ENCODE peak calls at places on chromosomes 5 and 9, in five cellular contexts. One of them, this sample, is unnamed.

GRCh38 chr5:111135946-111136345 is 43.8 kb downstream of the WDR36 start:
- DNase-seq in M059J: peak
- DNase-seq in endothelial cell: no peak
- DNase-seq in HT1080: peak
- DNase-seq in esophagus muscularis mucosa: no peak
- DNase-seq in this sample: no peak

GRCh38 chr5:158876263-158876942 is 223.3 kb downstream of the EBF1 start:
- DNase-seq in M059J: peak
- DNase-seq in endothelial cell: no peak
- DNase-seq in HT1080: no peak
- DNase-seq in esophagus muscularis mucosa: peak
- DNase-seq in this sample: peak

GRCh38 chr9:125043631-125044030 is 99.7 kb downstream of the SCAI start:
- DNase-seq in M059J: no peak
- DNase-seq in endothelial cell: no peak
- DNase-seq in HT1080: no peak
- DNase-seq in esophagus muscularis mucosa: no peak
- DNase-seq in this sample: no peak

GRCh38 chr5:61582887-61583286 is 250.8 kb downstream of the ZSWIM6 start:
- DNase-seq in M059J: no peak
- DNase-seq in endothelial cell: peak
- DNase-seq in HT1080: no peak
- DNase-seq in esophagus muscularis mucosa: no peak
- DNase-seq in this sample: no peak

GRCh38 chr5:128436825-128437224 is 101.2 kb downstream of the FBN2 start:
- DNase-seq in M059J: peak
- DNase-seq in endothelial cell: no peak
- DNase-seq in HT1080: peak
- DNase-seq in esophagus muscularis mucosa: no peak
- DNase-seq in this sample: no peak

GRCh38 chr9:31084331-31084730 is 1300.1 kb upstream of the ACO1 start:
- DNase-seq in M059J: no peak
- DNase-seq in endothelial cell: no peak
- DNase-seq in HT1080: no peak
- DNase-seq in esophagus muscularis mucosa: no peak
- DNase-seq in this sample: no peak

GRCh38 chr5:6492934-6493333 is 44.3 kb downstream of the UBE2QL1 start:
- DNase-seq in M059J: peak
- DNase-seq in endothelial cell: no peak
- DNase-seq in HT1080: no peak
- DNase-seq in esophagus muscularis mucosa: no peak
- DNase-seq in this sample: no peak

GRCh38 chr5:78242001-78242400 is 52.5 kb downstream of the AP3B1 start:
- DNase-seq in M059J: no peak
- DNase-seq in endothelial cell: no peak
- DNase-seq in HT1080: no peak
- DNase-seq in esophagus muscularis mucosa: no peak
- DNase-seq in this sample: no peak

GRCh38 chr5:141330299-141331080 is at the start of gene PCDHGA1:
- DNase-seq in M059J: no peak
- DNase-seq in endothelial cell: peak
- DNase-seq in HT1080: peak
- DNase-seq in esophagus muscularis mucosa: no peak
- DNase-seq in this sample: peak

GRCh38 chr5:146205499-146206202 is 2.2 kb downstream of the RBM27 start:
- DNase-seq in M059J: no peak
- DNase-seq in endothelial cell: no peak
- DNase-seq in HT1080: no peak
- DNase-seq in esophagus muscularis mucosa: no peak
- DNase-seq in this sample: no peak

GRCh38 chr5:32123058-32123805 is 50.9 kb downstream of the GOLPH3 start:
- DNase-seq in M059J: no peak
- DNase-seq in endothelial cell: no peak
- DNase-seq in HT1080: no peak
- DNase-seq in esophagus muscularis mucosa: no peak
- DNase-seq in this sample: no peak

GRCh38 chr9:12719431-12719830 is 26.2 kb downstream of the TYRP1 start:
- DNase-seq in M059J: peak
- DNase-seq in endothelial cell: no peak
- DNase-seq in HT1080: peak
- DNase-seq in esophagus muscularis mucosa: no peak
- DNase-seq in this sample: no peak

GRCh38 chr5:65926276-65926761 is at the start of gene ERBIN:
- DNase-seq in M059J: peak
- DNase-seq in endothelial cell: peak
- DNase-seq in HT1080: peak
- DNase-seq in esophagus muscularis mucosa: peak
- DNase-seq in this sample: peak

GRCh38 chr5:122236270-122236669 is 75.8 kb upstream of the SNCAIP start:
- DNase-seq in M059J: peak
- DNase-seq in endothelial cell: no peak
- DNase-seq in HT1080: peak
- DNase-seq in esophagus muscularis mucosa: no peak
- DNase-seq in this sample: no peak

GRCh38 chr9:134413890-134414731 is 87.9 kb downstream of the RXRA start:
- DNase-seq in M059J: peak
- DNase-seq in endothelial cell: no peak
- DNase-seq in HT1080: peak
- DNase-seq in esophagus muscularis mucosa: no peak
- DNase-seq in this sample: no peak

GRCh38 chr5:14165375-14166091 is 22.4 kb downstream of the TRIO start:
- DNase-seq in M059J: peak
- DNase-seq in endothelial cell: no peak
- DNase-seq in HT1080: peak
- DNase-seq in esophagus muscularis mucosa: peak
- DNase-seq in this sample: no peak

GRCh38 chr9:81559741-81560140 is 129.6 kb downstream of the TLE1 start:
- DNase-seq in M059J: peak
- DNase-seq in endothelial cell: no peak
- DNase-seq in HT1080: peak
- DNase-seq in esophagus muscularis mucosa: no peak
- DNase-seq in this sample: no peak

GRCh38 chr9:134895103-134895502 is 14.5 kb downstream of the FCN2 start:
- DNase-seq in M059J: peak
- DNase-seq in endothelial cell: no peak
- DNase-seq in HT1080: no peak
- DNase-seq in esophagus muscularis mucosa: peak
- DNase-seq in this sample: peak

GRCh38 chr5:122846051-122846567 is 696 bp downstream of the SNX24 start:
- DNase-seq in M059J: peak
- DNase-seq in endothelial cell: no peak
- DNase-seq in HT1080: peak
- DNase-seq in esophagus muscularis mucosa: no peak
- DNase-seq in this sample: no peak

This sample was measured in Peyer's patch.